ENCODE peak calls at places on chromosomes 6 and 20, in eight cellular contexts. L is activated naive CD4-positive, alpha-beta T cell treated with anti-CD3 and anti-CD28 coated beads, Interleukin-2, amount 50 U/mL, for 72 hours; I is mesothelial cell of epicardium; U is NCI-H1092 treated with DMSO at 0.1 percent for 48 hours; K is T-helper 17 cell; X is AG08395; D is A549; O is activated gamma-delta T cell treated with Interleukin-2 at 50 U/mL for 16 hours. T is an unnamed sample.

GRCh38 chr6:13332349-13332706 is 4.0 kb upstream of the TBC1D7 start:
- DNase-seq in L (no peak), X (no peak), I (no peak), U (no peak), K (no peak), D (no peak), O (no peak), T (no peak)

GRCh38 chr20:6178537-6178936 is 55.7 kb upstream of the FERMT1 start:
- DNase-seq in I (no peak), L (no peak), K (no peak), O (no peak), D (peak; percentile 38), U (peak; percentile 41), X (peak; percentile 8), T (peak; percentile 64)

GRCh38 chr6:158758464-158758863 is 60.7 kb downstream of the EZR start:
- DNase-seq in D (no peak), K (no peak), L (no peak), X (no peak), I (no peak), U (peak; percentile 95), O (no peak), T (no peak)

GRCh38 chr6:158770533-158770932 is 48.6 kb downstream of the EZR start:
- DNase-seq in L (no peak), I (no peak), D (no peak), X (no peak), K (no peak), U (peak; percentile 62), O (no peak), T (no peak)

GRCh38 chr6:151716446-151717047 is 90.9 kb upstream of the ESR1 start:
- DNase-seq in K (no peak), X (no peak), U (no peak), I (no peak), O (no peak), D (peak; percentile 14), L (no peak), T (no peak)

GRCh38 chr6:165055231-165055630 is 254.2 kb downstream of the C6orf118 start:
- DNase-seq in K (no peak), D (peak; percentile 4), I (no peak), U (no peak), X (peak; percentile 74), O (no peak), L (no peak), T (no peak)

GRCh38 chr6:157531169-157531985 is 150.4 kb downstream of the ZDHHC14 start:
- DNase-seq in D (no peak), L (no peak), U (no peak), K (no peak), I (no peak), O (no peak), X (no peak), T (no peak)

GRCh38 chr20:20360464-20360863 is 7.4 kb upstream of the INSM1 start:
- DNase-seq in D (peak; percentile 61), L (no peak), O (no peak), K (no peak), I (no peak), U (peak; percentile 83), X (peak; percentile 81), T (peak; percentile 68)

GRCh38 chr20:63094767-63095499 is 88.2 kb upstream of the BHLHE23 start:
- DNase-seq in D (no peak), X (no peak), L (peak; percentile 28), K (peak; percentile 2), O (peak; percentile 1), I (peak; percentile 3), U (no peak), T (no peak)

GRCh38 chr6:1396952-1397868 is 7.8 kb downstream of the FOXF2 start:
- DNase-seq in U (no peak), L (no peak), D (peak; percentile 66), O (peak; percentile 59), K (peak; percentile 61), X (peak; percentile 85), I (no peak), T (peak; percentile 98)

GRCh38 chr20:24388828-24389325 is 80.6 kb upstream of the SYNDIG1 start:
- DNase-seq in X (no peak), L (no peak), K (no peak), O (no peak), I (no peak), U (no peak), D (no peak), T (no peak)

GRCh38 chr6:3138341-3138740 is 19.0 kb downstream of the TUBB2A start:
- DNase-seq in I (no peak), U (no peak), O (no peak), D (no peak), L (no peak), K (no peak), X (no peak), T (peak; percentile 75)

GRCh38 chr6:15308445-15309213 is 62.8 kb downstream of the JARID2 start:
- DNase-seq in I (no peak), K (no peak), U (no peak), D (no peak), X (no peak), L (no peak), O (no peak), T (no peak)

GRCh38 chr20:63345328-63346100 is 15.6 kb downstream of the CHRNA4 start:
- DNase-seq in D (no peak), X (no peak), U (peak; percentile 28), O (no peak), K (no peak), L (no peak), I (no peak), T (no peak)

GRCh38 chr6:26205625-26206574 is 118.7 kb downstream of the HFE start:
- DNase-seq in I (no peak), L (no peak), U (peak; percentile 40), O (no peak), D (peak; percentile 84), X (peak; percentile 71), K (no peak), T (peak; percentile 87)

GRCh38 chr20:742156-742555 is 26.1 kb downstream of the SLC52A3 start:
- DNase-seq in I (no peak), O (no peak), K (no peak), U (no peak), L (no peak), D (no peak), X (no peak), T (no peak)

GRCh38 chr6:75378101-75378500 is 93.5 kb upstream of the TMEM30A start:
- DNase-seq in U (no peak), I (no peak), L (no peak), K (no peak), O (no peak), D (no peak), X (no peak), T (no peak)

GRCh38 chr20:33926425-33926824 is 67.3 kb upstream of the RALY start:
- DNase-seq in L (no peak), D (no peak), O (no peak), K (no peak), I (no peak), U (no peak), X (no peak), T (no peak)

GRCh38 chr6:156557269-156557885 is 219.8 kb upstream of the ARID1B start:
- DNase-seq in I (no peak), U (peak; percentile 98), D (peak; percentile 29), K (no peak), X (peak; percentile 56), L (no peak), O (no peak), T (peak; percentile 2)

GRCh38 chr20:4780245-4780644 is 58.5 kb downstream of the PRND start:
- DNase-seq in O (no peak), D (peak; percentile 28), K (no peak), X (no peak), I (no peak), U (no peak), L (no peak), T (no peak)

GRCh38 chr20:34300809-34301586 is 2.2 kb downstream of the AHCY start:
- DNase-seq in O (no peak), K (no peak), L (no peak), I (no peak), U (no peak), X (no peak), D (no peak), T (no peak)

GRCh38 chr6:166361080-166361429 is 18.7 kb upstream of the SFT2D1 start:
- DNase-seq in K (no peak), O (no peak), U (no peak), L (no peak), I (no peak), D (no peak), X (no peak), T (no peak)

GRCh38 chr6:156056085-156056484 is 600.4 kb upstream of the NOX3 start:
- DNase-seq in I (no peak), U (no peak), O (no peak), K (no peak), X (no peak), L (no peak), D (no peak), T (no peak)

GRCh38 chr6:73129653-73130443 is 95.4 kb downstream of the KHDC1L start:
- DNase-seq in O (peak; percentile 81), L (peak; percentile 75), D (peak; percentile 61), U (peak; percentile 55), K (peak; percentile 44), X (peak; percentile 76), I (peak; percentile 82), T (peak; percentile 67)

GRCh38 chr6:157013649-157014365 is 236.6 kb downstream of the ARID1B start:
- DNase-seq in X (no peak), U (no peak), O (no peak), D (no peak), I (no peak), K (no peak), L (no peak), T (no peak)

GRCh38 chr20:62931464-62931863 is 5.2 kb upstream of the DIDO1 start:
- DNase-seq in X (no peak), L (no peak), O (no peak), I (no peak), U (no peak), D (no peak), K (no peak), T (no peak)

GRCh38 chr6:94680672-94681212 is 896.6 kb upstream of the MANEA start:
- DNase-seq in I (no peak), U (no peak), L (no peak), X (no peak), K (no peak), O (no peak), D (no peak), T (no peak)

GRCh38 chr20:59400666-59401065 is 100.3 kb downstream of the EDN3 start:
- DNase-seq in U (no peak), O (no peak), L (no peak), K (no peak), D (no peak), X (no peak), I (no peak), T (no peak)